ENCODE peak calls at places on chromosomes 16 and 17, in five cellular contexts. B, F, N, D and V are unnamed samples.

GRCh38 chr17:28474035-28474640 is 694 bp downstream of the SLC13A2 start:
- DNase-seq in B (no peak), F (no peak), N (no peak), D (no peak), V (no peak)

GRCh38 chr17:42188749-42189650 is 3.7 kb upstream of the HCRT start:
- DNase-seq in B (no peak), F (peak), N (no peak), D (no peak), V (no peak)

GRCh38 chr16:21646721-21647561 is 5.5 kb downstream of the IGSF6 start:
- DNase-seq in B (no peak), F (no peak), N (no peak), D (peak), V (no peak)

GRCh38 chr17:80945736-80946135 is 45.9 kb upstream of the CHMP6 start:
- DNase-seq in B (no peak), F (peak), N (no peak), D (no peak), V (peak)

GRCh38 chr17:1709971-1710806 is at the start of gene TLCD2:
- DNase-seq in B (peak), F (peak), N (peak), D (no peak), V (peak)

GRCh38 chr17:58530655-58531054 is 16.2 kb upstream of the MTMR4 start:
- DNase-seq in B (no peak), F (no peak), N (no peak), D (no peak), V (no peak)

GRCh38 chr17:39150795-39151679 is at the start of gene PLXDC1:
- DNase-seq in B (no peak), F (peak), N (no peak), D (no peak), V (no peak)

GRCh38 chr16:68644715-68645493 is at the start of gene CDH3:
- DNase-seq in B (no peak), F (no peak), N (peak), D (peak), V (peak)

GRCh38 chr16:11394593-11394960 is 49.3 kb downstream of the RMI2 start:
- DNase-seq in B (no peak), F (no peak), N (no peak), D (no peak), V (peak)

GRCh38 chr16:51549836-51550235 is 398.8 kb upstream of the SALL1 start:
- DNase-seq in B (no peak), F (no peak), N (no peak), D (no peak), V (no peak)

GRCh38 chr16:10871157-10871991 is 5.6 kb upstream of the CIITA start:
- DNase-seq in B (peak), F (no peak), N (peak), D (no peak), V (no peak)

GRCh38 chr17:9886141-9886930 is 18.7 kb downstream of the RCVRN start:
- DNase-seq in B (no peak), F (no peak), N (no peak), D (no peak), V (no peak)

GRCh38 chr16:86508947-86509758 is 1.2 kb upstream of the FOXF1 start:
- DNase-seq in B (peak), F (peak), N (peak), D (no peak), V (peak)

GRCh38 chr16:47047804-47048203 is 74.3 kb upstream of the DNAJA2 start:
- DNase-seq in B (no peak), F (no peak), N (no peak), D (no peak), V (no peak)

GRCh38 chr17:71830916-71831315 is 289.9 kb upstream of the SOX9 start:
- DNase-seq in B (no peak), F (no peak), N (no peak), D (no peak), V (peak)

GRCh38 chr17:29357821-29358232 is 32.3 kb upstream of the TAOK1 start:
- DNase-seq in B (no peak), F (no peak), N (no peak), D (no peak), V (no peak)

GRCh38 chr17:57121308-57122042 is 36.4 kb downstream of the AKAP1 start:
- DNase-seq in B (peak), F (no peak), N (peak), D (no peak), V (peak)

GRCh38 chr17:44108440-44109311 is 14.8 kb downstream of the HDAC5 start:
- DNase-seq in B (peak), F (peak), N (peak), D (no peak), V (peak)

GRCh38 chr16:15899538-15900100 is 11.2 kb upstream of the CEP20 start:
- DNase-seq in B (no peak), F (no peak), N (peak), D (no peak), V (no peak)

GRCh38 chr16:21159281-21159951 is 942 bp downstream of the LDAF1 start:
- DNase-seq in B (peak), F (peak), N (peak), D (no peak), V (peak)

GRCh38 chr17:78241277-78242023 is 10.0 kb downstream of the TMEM235 start:
- DNase-seq in B (no peak), F (no peak), N (no peak), D (no peak), V (no peak)

GRCh38 chr17:75090871-75091854 is 3.4 kb downstream of the SLC16A5 start:
- DNase-seq in B (no peak), F (peak), N (no peak), D (no peak), V (no peak)

GRCh38 chr17:7782237-7782636 is 51.8 kb upstream of the KDM6B start:
- DNase-seq in B (no peak), F (no peak), N (no peak), D (no peak), V (no peak)
- TF ChIP-seq CTCF in B (no peak), F (no peak), N (no peak), D (no peak), V (no peak)

GRCh38 chr16:3665508-3665907 is 11.0 kb downstream of the DNASE1 start:
- DNase-seq in B (no peak), F (peak), N (no peak), D (no peak), V (no peak)
- TF ChIP-seq CTCF in B (no peak), F (no peak), N (no peak), D (no peak), V (no peak)

GRCh38 chr16:49000594-49000993 is 281.0 kb downstream of the CBLN1 start:
- DNase-seq in B (no peak), F (no peak), N (peak), D (no peak), V (no peak)
- TF ChIP-seq CTCF in B (no peak), F (peak), N (peak), D (peak), V (peak)

GRCh38 chr16:75621170-75621477 is 2.0 kb downstream of the ADAT1 start:
- DNase-seq in B (no peak), F (no peak), N (no peak), D (no peak), V (no peak)
- TF ChIP-seq CTCF in B (no peak), F (peak), N (no peak), D (peak), V (no peak)

GRCh38 chr17:50501906-50502642 is 6.2 kb upstream of the MYCBPAP start:
- DNase-seq in B (no peak), F (no peak), N (no peak), D (no peak), V (no peak)

GRCh38 chr17:50502643-50502990 is 5.6 kb upstream of the MYCBPAP start:
- DNase-seq in B (no peak), F (no peak), N (no peak), D (no peak), V (no peak)

GRCh38 chr17:50499270-50499669 is 9.0 kb upstream of the MYCBPAP start:
- DNase-seq in B (no peak), F (no peak), N (no peak), D (no peak), V (no peak)

GRCh38 chr17:50499722-50500121 is 8.5 kb upstream of the MYCBPAP start:
- DNase-seq in B (no peak), F (no peak), N (no peak), D (no peak), V (no peak)

DNA sequence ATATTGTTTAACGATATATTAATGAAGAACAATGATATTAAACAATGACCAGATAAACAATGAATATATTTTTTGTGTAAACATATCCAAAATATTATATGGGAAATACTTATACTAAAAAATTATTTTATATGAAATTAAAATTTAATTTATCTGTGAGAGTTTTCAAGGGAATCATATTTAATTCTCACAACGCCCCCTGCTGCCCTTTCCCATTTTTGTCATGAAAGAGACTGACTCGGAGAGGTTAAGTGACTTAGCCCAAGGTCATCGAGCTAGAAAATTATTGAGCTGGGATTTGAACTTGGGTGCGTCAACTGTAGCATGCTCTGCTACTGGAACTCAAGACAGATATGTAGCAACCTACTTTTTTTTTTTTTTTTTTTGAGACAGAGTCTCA is 7.2 kb upstream of the MYCBPAP start:
- DNase-seq in B (no peak), F (no peak), N (peak), D (no peak), V (peak)
- TF ChIP-seq CTCF in B (peak), F (peak), N (peak), D (peak), V (peak)

GRCh38 chr16:89561195-89562026 is 929 bp downstream of the RPL13 start:
- DNase-seq in B (no peak), F (no peak), N (no peak), D (no peak), V (no peak)
- TF ChIP-seq CTCF in B (no peak), F (no peak), N (no peak), D (no peak), V (no peak)